ENCODE peak calls at places on chromosomes 1 and 21, in eight cellular contexts. F, Q, U, T, X, G, J and N are unnamed samples.

GRCh38 chr21:41926068-41926806 is 27.6 kb downstream of the C2CD2 start:
- DNase-seq in F (peak; percentile 69), Q (peak; percentile 70), U (no peak), T (peak; percentile 65), X (peak; percentile 63), G (no peak), J (no peak), N (peak; percentile 69)

GRCh38 chr1:46491500-46492268 is 2.0 kb downstream of the DMBX1 start:
- DNase-seq in F (no peak), Q (no peak), U (no peak), T (no peak), X (no peak), G (no peak), J (no peak), N (no peak)

GRCh38 chr21:42108941-42109340 is 37.8 kb downstream of the UMODL1 start:
- DNase-seq in F (no peak), Q (no peak), U (no peak), T (no peak), X (no peak), G (no peak), J (no peak), N (no peak)

GRCh38 chr1:1609822-1610485 is 5.3 kb upstream of the MIB2 start:
- DNase-seq in F (no peak), Q (no peak), U (no peak), T (no peak), X (no peak), G (no peak), J (no peak), N (no peak)

GRCh38 chr1:164576311-164577271 is 17.6 kb downstream of the PBX1 start:
- DNase-seq in F (no peak), Q (no peak), U (no peak), T (peak; percentile 71), X (no peak), G (no peak), J (no peak), N (no peak)

GRCh38 chr1:247679639-247680038 is at the start of gene OR13G1:
- DNase-seq in F (no peak), Q (no peak), U (no peak), T (no peak), X (no peak), G (no peak), J (no peak), N (no peak)

GRCh38 chr1:215568287-215568692 is 1.2 kb downstream of the KCTD3 start:
- DNase-seq in F (peak; percentile 60), Q (peak; percentile 37), U (peak; percentile 49), T (peak; percentile 74), X (peak; percentile 42), G (no peak), J (peak; percentile 49), N (peak; percentile 52)

GRCh38 chr1:23673086-23673813 is 18.4 kb upstream of the RPL11 start:
- DNase-seq in F (peak; percentile 70), Q (peak; percentile 46), U (no peak), T (peak; percentile 60), X (peak; percentile 48), G (no peak), J (peak; percentile 37), N (peak; percentile 42)

GRCh38 chr1:4786061-4786460 is 131.7 kb downstream of the AJAP1 start:
- DNase-seq in F (peak; percentile 35), Q (no peak), U (no peak), T (no peak), X (no peak), G (no peak), J (no peak), N (no peak)

GRCh38 chr1:21781971-21782867 is 730 bp downstream of the USP48 start:
- DNase-seq in F (peak; percentile 58), Q (peak; percentile 16), U (peak; percentile 63), T (peak; percentile 76), X (peak; percentile 65), G (peak; percentile 33), J (peak; percentile 20), N (peak; percentile 60)